ENCODE peak calls at places on chromosome 22, in four cellular contexts. R is stomach, E is kidney, W is endothelial cell. P is an unnamed sample.

GRCh38 chr22:45952553-45952952 is 24.4 kb downstream of the WNT7B start:
- DNase-seq in R (no peak), E (no peak), W (no peak), P (no peak)

GRCh38 chr22:20852076-20852475 is 6.5 kb downstream of the PI4KA start:
- DNase-seq in R (no peak), E (no peak), W (no peak), P (no peak)

GRCh38 chr22:45935573-45935972 is 41.4 kb downstream of the WNT7B start:
- DNase-seq in R (no peak), E (no peak), W (no peak), P (no peak)

GRCh38 chr22:28822930-28823481 is 22.6 kb upstream of the XBP1 start:
- DNase-seq in R (peak), E (peak), W (no peak), P (no peak)

GRCh38 chr22:45472426-45472825 is 30.3 kb upstream of the FBLN1 start:
- DNase-seq in R (no peak), E (no peak), W (no peak), P (no peak)

GRCh38 chr22:21686193-21686608 is 20.4 kb downstream of the PPIL2 start:
- DNase-seq in R (no peak), E (no peak), W (no peak), P (no peak)

GRCh38 chr22:45023431-45023830 is 13.6 kb upstream of the PHF21B start:
- DNase-seq in R (no peak), E (peak), W (no peak), P (no peak)

GRCh38 chr22:30829901-30830550 is 135.4 kb downstream of the OSBP2 start:
- DNase-seq in R (peak), E (no peak), W (no peak), P (peak)

GRCh38 chr22:32830957-32831356 is 29.5 kb downstream of the TIMP3 start:
- DNase-seq in R (no peak), E (no peak), W (no peak), P (no peak)

GRCh38 chr22:39176067-39176621 is 23.7 kb upstream of the CBX7 start:
- DNase-seq in R (peak), E (peak), W (peak), P (peak)

GRCh38 chr22:46580940-46581579 is 39.1 kb upstream of the GRAMD4 start:
- DNase-seq in R (no peak), E (peak), W (no peak), P (no peak)

GRCh38 chr22:19760652-19761002 is at the start of gene TBX1:
- DNase-seq in R (no peak), E (no peak), W (no peak), P (no peak)

GRCh38 chr22:38973289-38974169 is 8.6 kb upstream of the APOBEC3B start:
- DNase-seq in R (peak), E (no peak), W (peak), P (no peak)

GRCh38 chr22:32967285-32968101 is 90.7 kb downstream of the SYN3 start:
- DNase-seq in R (no peak), E (peak), W (no peak), P (no peak)

GRCh38 chr22:50300620-50301257 is 6.7 kb downstream of the PLXNB2 start:
- DNase-seq in R (peak), E (no peak), W (no peak), P (no peak)

GRCh38 chr22:19287076-19287724 is 4.3 kb downstream of the CLTCL1 start:
- DNase-seq in R (no peak), E (no peak), W (no peak), P (peak)

GRCh38 chr22:30047364-30047738 is 32.9 kb upstream of the HORMAD2 start:
- DNase-seq in R (no peak), E (no peak), W (no peak), P (no peak)

GRCh38 chr22:39941661-39942060 is 18.5 kb upstream of the TMA7B start:
- DNase-seq in R (no peak), E (no peak), W (no peak), P (no peak)

GRCh38 chr22:46612341-46612903 is 7.8 kb upstream of the GRAMD4 start:
- DNase-seq in R (no peak), E (no peak), W (no peak), P (no peak)

GRCh38 chr22:29251981-29252978 is 15.5 kb downstream of the RHBDD3 start:
- DNase-seq in R (peak), E (no peak), W (no peak), P (no peak)

GRCh38 chr22:29380856-29381255 is 7.5 kb downstream of the AP1B1 start:
- DNase-seq in R (no peak), E (no peak), W (no peak), P (no peak)

GRCh38 chr22:47171441-47172221 is 409.2 kb downstream of the TBC1D22A start:
- DNase-seq in R (no peak), E (peak), W (no peak), P (no peak)

GRCh38 chr22:48389916-48390315 is 1437.8 kb downstream of the BRD1 start:
- DNase-seq in R (peak), E (no peak), W (no peak), P (no peak)

GRCh38 chr22:48391171-48391711 is 1436.4 kb downstream of the BRD1 start:
- DNase-seq in R (no peak), E (no peak), W (no peak), P (no peak)

GRCh38 chr22:48393041-48393370 is 1434.7 kb downstream of the BRD1 start:
- DNase-seq in R (no peak), E (no peak), W (no peak), P (no peak)

GRCh38 chr22:48394787-48395620 is 1432.7 kb downstream of the BRD1 start:
- DNase-seq in R (no peak), E (no peak), W (no peak), P (no peak)

DNA sequence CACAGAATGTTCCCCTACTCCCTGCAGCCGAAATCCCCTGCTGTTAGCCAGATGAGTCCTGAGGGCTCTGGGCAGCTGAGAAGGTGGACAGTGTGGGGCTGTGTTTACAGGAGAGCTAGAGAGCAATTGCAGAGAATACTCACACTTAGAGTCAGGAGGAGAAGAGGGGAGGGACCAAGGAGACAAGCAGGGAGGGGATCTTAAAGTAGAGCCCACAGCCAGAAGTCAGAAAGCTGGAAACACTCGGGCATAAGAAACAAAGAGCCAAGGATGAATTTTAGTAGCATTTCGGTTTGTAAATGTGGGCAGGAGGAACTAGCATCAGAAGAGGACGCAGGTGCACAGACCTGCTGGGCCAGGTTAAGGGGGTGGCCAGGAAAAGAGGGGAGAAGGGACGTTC is 1435.9 kb downstream of the BRD1 start:
- DNase-seq in R (no peak), E (no peak), W (no peak), P (no peak)
- TF ChIP-seq CTCF in R (no peak), E (no peak), W (no peak), P (no peak)

GRCh38 chr22:27032121-27032761 is 374.9 kb downstream of the MIAT start:
- DNase-seq in R (no peak), E (peak), W (peak), P (no peak)
- TF ChIP-seq CTCF in R (no peak), E (no peak), W (peak), P (no peak)

GRCh38 chr22:37816543-37817180 is 6.5 kb upstream of the GALR3 start:
- DNase-seq in R (no peak), E (no peak), W (no peak), P (no peak)

GRCh38 chr22:37818397-37819099 is 4.6 kb upstream of the GALR3 start:
- DNase-seq in R (peak), E (peak), W (peak), P (peak)

GRCh38 chr22:37817705-37818311 is 5.4 kb upstream of the GALR3 start:
- DNase-seq in R (peak), E (peak), W (peak), P (peak)

GRCh38 chr22:37820350-37820749 is 2.8 kb upstream of the GALR3 start:
- DNase-seq in R (no peak), E (no peak), W (no peak), P (no peak)

GRCh38 chr22:37819100-37819433 is 4.1 kb upstream of the GALR3 start:
- DNase-seq in R (no peak), E (no peak), W (no peak), P (no peak)
- TF ChIP-seq CTCF in R (no peak), E (no peak), W (no peak), P (no peak)

GRCh38 chr22:25965331-25965730 is 203.9 kb upstream of the SEZ6L start:
- DNase-seq in R (no peak), E (no peak), W (no peak), P (no peak)

GRCh38 chr22:25962711-25963110 is 206.6 kb upstream of the SEZ6L start:
- DNase-seq in R (no peak), E (no peak), W (no peak), P (no peak)

GRCh38 chr22:25956801-25957200 is 212.5 kb upstream of the SEZ6L start:
- DNase-seq in R (no peak), E (no peak), W (no peak), P (no peak)

GRCh38 chr22:25961699-25962098 is 207.6 kb upstream of the SEZ6L start:
- DNase-seq in R (no peak), E (no peak), W (no peak), P (no peak)

DNA sequence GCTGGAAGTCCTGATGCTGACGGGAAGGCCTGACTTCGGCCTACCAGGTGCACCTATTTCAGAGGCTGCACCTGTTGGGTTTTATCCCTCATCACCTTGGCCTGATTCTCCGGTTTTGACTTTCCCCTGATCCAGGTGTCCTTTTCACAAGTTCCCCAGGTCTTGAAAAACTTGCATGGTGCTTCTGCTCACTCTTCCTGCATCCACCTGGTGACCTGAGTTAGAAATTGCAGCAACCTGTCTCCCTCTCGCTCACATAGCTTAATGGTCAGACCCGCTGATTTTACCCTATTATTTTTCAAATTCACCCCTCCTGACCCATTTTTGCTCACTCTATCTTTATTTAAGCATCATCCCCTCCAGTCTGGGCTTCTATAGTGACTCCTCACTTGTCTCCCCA is 208.9 kb upstream of the SEZ6L start:
- DNase-seq in R (no peak), E (no peak), W (no peak), P (no peak)
- TF ChIP-seq CTCF in R (no peak), E (no peak), W (no peak), P (no peak)

GRCh38 chr22:48488149-48488551 is 1339.5 kb downstream of the BRD1 start:
- DNase-seq in R (no peak), E (peak), W (no peak), P (no peak)
- TF ChIP-seq CTCF in R (no peak), E (no peak), W (no peak), P (no peak)

GRCh38 chr22:41832553-41833368 is at the start of gene SREBF2:
- DNase-seq in R (peak), E (peak), W (peak), P (peak)
- TF ChIP-seq CTCF in R (no peak), E (no peak), W (no peak), P (peak)

GRCh38 chr22:17753401-17753989 is 20.8 kb downstream of the BID start:
- DNase-seq in R (no peak), E (no peak), W (no peak), P (no peak)

GRCh38 chr22:17749605-17750395 is 24.5 kb downstream of the BID start:
- DNase-seq in R (no peak), E (no peak), W (no peak), P (no peak)

GRCh38 chr22:17748555-17749353 is 25.5 kb downstream of the BID start:
- DNase-seq in R (no peak), E (no peak), W (peak), P (no peak)

GRCh38 chr22:17751596-17751995 is 22.7 kb downstream of the BID start:
- DNase-seq in R (no peak), E (no peak), W (no peak), P (no peak)

DNA sequence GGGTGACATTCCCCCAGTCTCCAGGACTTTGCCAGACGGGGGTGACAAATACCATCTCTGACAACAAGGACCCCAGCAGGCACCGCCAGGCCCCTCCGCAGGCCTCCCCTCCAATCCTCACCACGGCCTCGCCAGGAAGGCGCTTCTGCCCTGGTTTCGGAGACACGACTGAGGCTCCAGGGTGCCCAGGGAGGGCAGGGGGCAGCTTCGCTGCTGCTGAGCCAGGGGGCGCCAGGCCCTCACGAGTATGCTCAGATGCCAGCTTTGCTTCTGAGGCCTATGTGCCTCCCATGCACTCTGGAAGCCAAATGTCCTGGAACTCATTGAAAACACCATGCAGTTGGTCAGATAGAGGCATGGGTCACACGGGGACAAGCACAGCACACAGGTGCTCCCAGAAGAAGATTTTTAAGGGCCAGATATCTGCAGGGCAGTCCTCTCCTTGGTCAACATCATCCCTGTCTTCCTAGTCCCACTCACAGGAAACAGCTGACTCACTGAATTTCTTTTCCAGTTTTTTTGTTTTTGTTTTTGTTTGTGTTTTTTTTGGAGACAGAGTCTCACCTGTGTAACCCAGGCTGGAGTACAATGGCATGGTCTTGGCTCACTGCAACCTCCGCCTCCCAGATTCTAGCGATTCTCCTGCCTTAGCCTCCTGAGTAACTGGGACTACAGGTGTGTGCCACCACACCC is 19.9 kb downstream of the BID start:
- DNase-seq in R (no peak), E (no peak), W (no peak), P (no peak)
- TF ChIP-seq CTCF in R (no peak), E (peak), W (no peak), P (peak)

GRCh38 chr22:23894710-23895598 is 771 bp downstream of the MIF start:
- DNase-seq in R (peak), E (peak), W (peak), P (peak)
- TF ChIP-seq CTCF in R (peak), E (peak), W (peak), P (peak)